ENCODE peak calls at places on chromosomes 1 and 21, in nine cellular contexts. U, X, E, J, W, N, D, K and R are unnamed samples.

GRCh38 chr1:11507309-11507708 is 28.4 kb downstream of the DISP3 start:
- DNase-seq in W (no peak), J (no peak), X (no peak), D (no peak), E (no peak), U (no peak), K (no peak), N (no peak), R (no peak)

GRCh38 chr21:14121719-14122118 is 89.0 kb downstream of the LIPI start:
- DNase-seq in J (no peak), E (no peak), U (no peak), K (no peak), X (no peak), D (no peak), N (no peak), W (no peak), R (peak)

GRCh38 chr21:39348040-39348354 is 891 bp downstream of the HMGN1 start:
- DNase-seq in E (no peak), D (no peak), X (no peak), K (no peak), U (no peak), J (no peak), N (no peak), W (no peak), R (no peak)

GRCh38 chr21:44510508-44511218 is 29.3 kb downstream of the KRTAP10-1 start:
- DNase-seq in D (peak), E (no peak), U (peak), N (peak), J (no peak), X (peak), K (peak), W (peak), R (peak)

GRCh38 chr1:234570741-234571140 is 39.2 kb downstream of the IRF2BP2 start:
- DNase-seq in X (no peak), W (no peak), N (no peak), J (no peak), K (no peak), D (no peak), E (no peak), U (no peak), R (no peak)

GRCh38 chr1:31800677-31800967 is 15.2 kb downstream of the SPOCD1 start:
- DNase-seq in K (no peak), W (no peak), U (no peak), D (no peak), J (no peak), N (no peak), X (no peak), E (no peak), R (no peak)

GRCh38 chr21:35324372-35325220 is 275.5 kb upstream of the RUNX1 start:
- DNase-seq in K (no peak), X (peak), J (peak), W (no peak), N (peak), U (no peak), E (peak), D (peak), R (no peak)

GRCh38 chr1:161071886-161072371 is 2.2 kb upstream of the ARHGAP30 start:
- DNase-seq in K (peak), D (no peak), N (peak), X (peak), W (peak), J (peak), E (peak), U (peak), R (peak)

GRCh38 chr1:161825831-161826230 is 59.7 kb downstream of the ATF6 start:
- DNase-seq in W (no peak), K (no peak), X (no peak), D (no peak), N (no peak), E (no peak), J (no peak), U (no peak), R (no peak)

GRCh38 chr1:109994654-109995053 is 10.1 kb downstream of the AHCYL1 start:
- DNase-seq in E (no peak), U (no peak), K (no peak), X (no peak), N (no peak), W (no peak), D (no peak), J (no peak), R (no peak)

DNA sequence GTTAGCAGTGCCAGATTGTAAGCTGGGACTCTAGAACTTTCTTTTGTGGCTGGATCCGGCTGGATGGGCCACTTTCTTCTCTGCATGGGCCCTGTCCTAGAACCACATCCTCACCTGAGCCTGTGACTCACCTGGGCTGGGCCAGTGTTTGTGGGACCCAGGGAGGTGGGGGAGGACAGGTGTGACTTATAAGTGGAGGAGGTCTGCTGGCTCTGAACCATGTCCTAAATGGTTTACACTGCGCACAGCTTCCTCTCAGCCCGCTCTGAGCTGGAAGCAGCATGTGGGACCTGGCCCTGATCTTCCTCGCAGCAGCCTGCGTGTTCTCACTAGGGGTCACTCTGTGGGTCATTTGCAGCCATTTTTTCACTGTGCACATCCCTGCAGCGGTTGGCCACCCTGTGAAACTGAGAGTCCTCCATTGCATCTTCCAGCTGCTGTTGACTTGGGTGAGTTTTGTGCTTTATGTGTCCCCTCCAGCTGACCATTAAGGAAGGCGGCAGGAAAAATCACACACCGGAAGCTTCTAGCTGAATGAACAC is at the start of gene AADACL3:
- DNase-seq in D (no peak), E (no peak), X (no peak), N (no peak), W (no peak), K (no peak), U (no peak), J (no peak), R (no peak)
- H3K4me3 ChIP-seq in D (no peak), E (no peak), X (no peak), N (no peak), W (no peak), K (no peak), U (no peak), J (no peak), R (no peak)

GRCh38 chr1:56645663-56646330 is 683 bp downstream of the PRKAA2 start:
- DNase-seq in E (peak), U (no peak), N (no peak), W (no peak), X (no peak), D (no peak), J (no peak), K (no peak), R (no peak)
- H3K4me3 ChIP-seq in E (peak), U (peak), N (peak), W (peak), X (peak), D (peak), J (peak), K (peak), R (no peak)

DNA sequence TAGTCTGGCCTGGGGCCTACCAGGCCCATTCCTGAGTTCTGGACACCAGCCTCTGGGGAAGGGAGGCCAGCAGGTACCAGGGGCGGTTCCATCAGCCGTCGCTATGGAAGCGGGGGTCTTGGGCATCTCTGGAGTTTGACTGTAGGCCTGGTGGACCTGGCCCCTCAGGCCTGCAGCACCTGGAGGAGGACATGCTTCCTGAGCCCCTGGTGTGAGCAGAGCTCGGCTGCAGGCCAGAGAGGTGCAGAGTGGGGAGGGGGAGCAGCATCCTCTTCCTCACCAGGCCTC is 7.8 kb downstream of the MYBPH start:
- DNase-seq in E (no peak), U (no peak), K (no peak), W (no peak), D (no peak), J (no peak), N (no peak), X (no peak), R (no peak)
- H3K4me3 ChIP-seq in E (no peak), U (no peak), K (no peak), W (no peak), D (no peak), J (no peak), N (no peak), X (no peak), R (no peak)

GRCh38 chr1:36175137-36176095 is 19.5 kb downstream of the MAP7D1 start:
- DNase-seq in J (no peak), X (no peak), K (no peak), N (peak), W (peak), E (peak), U (no peak), D (no peak), R (no peak)

GRCh38 chr1:36178479-36179219 is 22.7 kb downstream of the MAP7D1 start:
- DNase-seq in U (peak), N (no peak), D (no peak), E (no peak), W (no peak), X (no peak), K (no peak), J (no peak), R (no peak)

GRCh38 chr1:36179220-36179600 is 23.2 kb downstream of the MAP7D1 start:
- DNase-seq in N (no peak), U (no peak), E (no peak), W (no peak), K (no peak), J (no peak), X (no peak), D (no peak), R (no peak)

GRCh38 chr1:36176151-36176949 is 20.4 kb downstream of the MAP7D1 start:
- DNase-seq in E (no peak), J (no peak), W (no peak), X (no peak), N (no peak), K (no peak), D (no peak), U (no peak), R (no peak)

GRCh38 chr1:36177589-36178463 is 21.9 kb downstream of the MAP7D1 start:
- DNase-seq in D (no peak), K (no peak), J (no peak), E (no peak), U (no peak), N (no peak), X (no peak), W (no peak), R (no peak)
- H3K4me3 ChIP-seq in D (no peak), K (no peak), J (no peak), E (no peak), U (no peak), N (no peak), X (no peak), W (no peak), R (no peak)

GRCh38 chr1:204415351-204415750 is 3.7 kb upstream of the PPP1R15B start:
- DNase-seq in W (no peak), J (no peak), E (no peak), D (no peak), N (no peak), U (no peak), X (no peak), K (no peak), R (no peak)

GRCh38 chr1:204418174-204419063 is 6.8 kb upstream of the PPP1R15B start:
- DNase-seq in N (no peak), E (peak), D (no peak), K (no peak), U (no peak), X (peak), J (peak), W (no peak), R (peak)

GRCh38 chr1:204416589-204417230 is 5.1 kb upstream of the PPP1R15B start:
- DNase-seq in K (no peak), J (no peak), N (no peak), U (no peak), W (no peak), E (no peak), X (no peak), D (no peak), R (no peak)

GRCh38 chr1:204419064-204419403 is 7.4 kb upstream of the PPP1R15B start:
- DNase-seq in E (no peak), U (no peak), X (peak), N (no peak), J (peak), K (no peak), W (no peak), D (no peak), R (no peak)

GRCh38 chr1:204417231-204417997 is 5.8 kb upstream of the PPP1R15B start:
- DNase-seq in E (peak), K (peak), D (peak), W (no peak), J (peak), N (peak), U (no peak), X (peak), R (no peak)
- H3K4me3 ChIP-seq in E (no peak), K (peak), D (peak), W (no peak), J (peak), N (no peak), U (no peak), X (peak), R (no peak)

GRCh38 chr1:219432191-219432606 is 180.7 kb downstream of the ZC3H11B start:
- DNase-seq in U (no peak), D (no peak), W (no peak), E (no peak), X (no peak), J (no peak), K (no peak), N (no peak), R (no peak)
- H3K4me3 ChIP-seq in U (no peak), D (no peak), W (no peak), E (no peak), X (no peak), J (no peak), K (no peak), N (no peak), R (no peak)